ENCODE peak calls at places on chromosome 1, in nine cellular contexts. Y, H, O, K, N, W, M, P and Q are unnamed samples.

GRCh38 chr1:54967372-54967771 is 13.1 kb upstream of the TMEM61 start:
- DNase-seq in M (peak; percentile 46), O (no peak), W (no peak), K (no peak), N (no peak), Y (no peak), H (no peak), P (no peak), Q (peak; percentile 23)

GRCh38 chr1:22889213-22889827 is 83.3 kb downstream of the LACTBL1 start:
- DNase-seq in H (peak; percentile 5), Y (peak; percentile 19), K (no peak), N (no peak), M (peak; percentile 49), P (no peak), O (peak; percentile 39), W (peak; percentile 57), Q (peak; percentile 54)

GRCh38 chr1:55321947-55322346 is 106.8 kb upstream of the USP24 start:
- DNase-seq in O (no peak), P (no peak), H (no peak), M (peak; percentile 83), N (no peak), Y (no peak), W (peak; percentile 49), K (no peak), Q (peak; percentile 51)

GRCh38 chr1:167563579-167564246 is 10.2 kb upstream of the CREG1 start:
- DNase-seq in P (no peak), N (no peak), H (no peak), W (no peak), O (no peak), M (peak; percentile 3), Y (peak; percentile 37), K (no peak), Q (no peak)

GRCh38 chr1:89942825-89943658 is 51.9 kb upstream of the ZNF326 start:
- DNase-seq in Y (no peak), K (no peak), H (peak; percentile 50), O (no peak), M (peak; percentile 61), W (peak; percentile 77), N (no peak), P (no peak), Q (peak; percentile 48)

GRCh38 chr1:94039514-94039870 is 81.5 kb downstream of the ABCA4 start:
- DNase-seq in M (peak; percentile 72), O (peak; percentile 52), Y (peak; percentile 75), N (peak; percentile 73), H (no peak), W (peak; percentile 86), P (peak; percentile 72), K (peak; percentile 86), Q (peak; percentile 78)

GRCh38 chr1:234987415-234988159 is 141.1 kb downstream of the TOMM20 start:
- DNase-seq in K (peak; percentile 52), O (no peak), H (peak; percentile 59), P (peak; percentile 81), W (peak; percentile 88), Y (peak; percentile 52), M (peak; percentile 97), N (peak; percentile 58), Q (peak; percentile 97)

GRCh38 chr1:84709175-84709574 is 18.9 kb upstream of the SSX2IP start:
- DNase-seq in K (no peak), N (no peak), W (no peak), O (no peak), P (no peak), Y (no peak), M (no peak), H (no peak), Q (no peak)

GRCh38 chr1:226549937-226550670 is 1.5 kb downstream of the STUM start:
- DNase-seq in N (peak; percentile 52), K (peak; percentile 38), M (no peak), P (peak; percentile 48), O (peak; percentile 55), H (no peak), Y (peak; percentile 45), W (no peak), Q (peak; percentile 25)

GRCh38 chr1:29164588-29164987 is 17.1 kb downstream of the SRSF4 start:
- DNase-seq in O (no peak), N (no peak), M (no peak), H (no peak), K (no peak), P (no peak), W (no peak), Y (no peak), Q (no peak)

GRCh38 chr1:175095978-175096611 is 28.5 kb downstream of the TNN start:
- DNase-seq in K (no peak), Y (peak; percentile 31), P (no peak), W (no peak), N (no peak), H (no peak), M (no peak), O (no peak), Q (no peak)

GRCh38 chr1:211750599-211750998 is 75.2 kb upstream of the NEK2 start:
- DNase-seq in Y (no peak), P (no peak), W (peak; percentile 18), M (no peak), N (no peak), O (no peak), K (no peak), H (no peak), Q (no peak)

GRCh38 chr1:183291802-183292515 is 105.9 kb downstream of the LAMC2 start:
- DNase-seq in Y (no peak), K (peak; percentile 25), N (no peak), O (no peak), M (peak; percentile 81), H (no peak), W (peak; percentile 49), P (peak; percentile 57), Q (peak; percentile 30)

GRCh38 chr1:229440821-229441537 is 7.1 kb upstream of the ACTA1 start:
- DNase-seq in M (peak; percentile 86), H (peak; percentile 38), W (peak; percentile 70), K (no peak), O (no peak), N (no peak), Y (no peak), P (no peak), Q (peak; percentile 75)